ENCODE peak calls at places on chromosomes 7 and 10, in nine cellular contexts. Q is osteocyte; E is activated T-cell treated with anti-CD3 and anti-CD28 coated beads, Interleukin-2, amount 50 U/mL, for 1 hour; V is activated naive CD4-positive, alpha-beta T cell; N is aorta; O is NCI-H526 treated with DMSO at 0.1 percent for 48 hours; T is spleen; U is cardiac septum; Y is right lobe of liver. G is an unnamed sample.

GRCh38 chr10:45395554-45395953 is 21.5 kb downstream of the ALOX5 start:
- DNase-seq in U (no peak), O (no peak), V (no peak), T (peak; percentile 69), N (no peak), E (no peak), Y (no peak), Q (no peak), G (no peak)

GRCh38 chr10:93463723-93464511 is 18.2 kb downstream of the MYOF start:
- DNase-seq in Y (no peak), E (no peak), O (no peak), N (no peak), U (no peak), V (no peak), T (no peak), Q (no peak), G (no peak)

GRCh38 chr7:135382162-135382561 is 127.7 kb downstream of the CNOT4 start:
- DNase-seq in E (no peak), T (no peak), U (no peak), O (no peak), Y (no peak), V (no peak), N (no peak), Q (no peak), G (no peak)

GRCh38 chr7:28038175-28038855 is 142.3 kb downstream of the JAZF1 start:
- DNase-seq in V (no peak), Q (no peak), Y (no peak), N (no peak), T (no peak), O (no peak), E (no peak), U (no peak), G (no peak)

GRCh38 chr7:1284743-1285458 is 52.2 kb downstream of the UNCX start:
- DNase-seq in Y (peak; percentile 6), T (peak; percentile 37), N (peak; percentile 59), Q (no peak), O (no peak), U (no peak), V (no peak), E (no peak), G (no peak)

GRCh38 chr10:52226448-52226847 is 87.6 kb upstream of the DKK1 start:
- DNase-seq in N (no peak), V (no peak), Y (no peak), U (no peak), Q (no peak), O (no peak), E (no peak), T (no peak), G (no peak)

GRCh38 chr7:91434821-91435220 is 170.6 kb downstream of the FZD1 start:
- DNase-seq in Q (no peak), V (no peak), O (no peak), E (no peak), N (no peak), U (no peak), T (no peak), Y (no peak), G (no peak)

GRCh38 chr10:91409869-91410637 is at the start of gene HECTD2:
- DNase-seq in T (peak; percentile 96), Y (peak; percentile 87), E (peak; percentile 87), N (peak; percentile 93), V (peak; percentile 58), Q (peak; percentile 94), U (peak; percentile 85), O (peak; percentile 47), G (peak; percentile 94)

GRCh38 chr10:86651021-86651471 is 3.3 kb upstream of the OPN4 start:
- DNase-seq in O (no peak), E (peak; percentile 4), V (no peak), U (no peak), T (peak; percentile 54), Q (no peak), N (peak; percentile 57), Y (no peak), G (peak; percentile 60)

GRCh38 chr7:36253699-36254098 is 100.6 kb downstream of the EEPD1 start:
- DNase-seq in Y (no peak), N (no peak), T (no peak), U (no peak), V (no peak), Q (no peak), O (no peak), E (no peak), G (no peak)

GRCh38 chr7:44959433-44959951 is 19.3 kb downstream of the MYO1G start:
- DNase-seq in E (peak; percentile 50), O (no peak), Y (no peak), Q (no peak), N (peak; percentile 22), U (no peak), V (no peak), T (no peak), G (peak; percentile 67)

GRCh38 chr7:111789880-111790279 is 227.6 kb upstream of the IMMP2L start:
- DNase-seq in T (no peak), E (no peak), U (no peak), Q (no peak), N (no peak), Y (no peak), V (no peak), O (no peak), G (no peak)

GRCh38 chr10:36880898-36881297 is 244.5 kb upstream of the ANKRD30A start:
- DNase-seq in U (no peak), O (no peak), Q (no peak), T (no peak), Y (no peak), E (no peak), N (no peak), V (no peak), G (no peak)

GRCh38 chr7:133290041-133290440 is 37.2 kb downstream of the EXOC4 start:
- DNase-seq in Y (no peak), V (no peak), T (no peak), Q (no peak), U (no peak), N (no peak), O (no peak), E (no peak), G (no peak)

GRCh38 chr10:75424553-75424952 is 6.9 kb upstream of the LRMDA start:
- DNase-seq in T (no peak), V (no peak), N (no peak), O (no peak), Q (no peak), E (no peak), U (no peak), Y (no peak), G (no peak)

GRCh38 chr7:38102486-38102885 is 75.6 kb upstream of the STARD3NL start:
- DNase-seq in Y (no peak), E (no peak), T (no peak), Q (no peak), O (no peak), V (no peak), N (no peak), U (no peak), G (no peak)

GRCh38 chr7:121015560-121015959 is 27.0 kb downstream of the CPED1 start:
- DNase-seq in N (no peak), T (no peak), Q (no peak), V (no peak), U (no peak), Y (no peak), E (no peak), O (no peak), G (no peak)

GRCh38 chr10:89600041-89600440 is 45.0 kb downstream of the PANK1 start:
- DNase-seq in O (no peak), N (no peak), V (no peak), U (no peak), T (no peak), Q (no peak), Y (no peak), E (no peak), G (no peak)

GRCh38 chr7:122343986-122344620 is 39.6 kb upstream of the FEZF1 start:
- DNase-seq in E (no peak), U (no peak), O (no peak), Q (no peak), V (no peak), T (peak; percentile 47), N (no peak), Y (no peak), G (no peak)

GRCh38 chr7:45102785-45103712 is 8.4 kb downstream of the TBRG4 start:
- DNase-seq in Q (no peak), U (no peak), V (no peak), Y (no peak), O (no peak), N (peak; percentile 55), T (no peak), E (no peak), G (peak; percentile 75)

GRCh38 chr10:73906524-73907447 is 4.1 kb upstream of the PLAU start:
- DNase-seq in T (no peak), O (no peak), N (peak; percentile 89), V (no peak), U (no peak), Q (peak; percentile 95), E (no peak), Y (no peak), G (no peak)

G was measured in mesenteric fat pad.